ENCODE peak calls at places on chromosomes 5 and 9, in seven cellular contexts. B is IMR-90, D is neuronal stem cell, T is H9, A is H1, M is mesenchymal stem cell, O is trophoblast cell. F is an unnamed sample.

GRCh38 chr5:113435571-113435970 is 782 bp upstream of the TSSK1B start:
- DNase-seq in B (no peak), M (no peak), A (no peak), T (no peak), D (no peak), O (no peak), F (no peak)

GRCh38 chr5:171596391-171596878 is 177.0 kb downstream of the FGF18 start:
- DNase-seq in O (peak), D (no peak), T (peak), A (peak), M (peak), B (peak), F (peak)

GRCh38 chr5:53712327-53712726 is 151.9 kb downstream of the NDUFS4 start:
- DNase-seq in B (no peak), M (no peak), D (no peak), A (no peak), O (no peak), T (no peak), F (no peak)

GRCh38 chr5:115418788-115419187 is 122.3 kb upstream of the CCDC112 start:
- DNase-seq in T (no peak), B (no peak), M (no peak), A (no peak), D (no peak), O (no peak), F (no peak)

GRCh38 chr5:95390812-95391492 is at the start of gene FAM81B:
- DNase-seq in O (peak), T (no peak), M (peak), A (no peak), B (peak), D (no peak), F (peak)

GRCh38 chr5:37549411-37549810 is 170.3 kb downstream of the WDR70 start:
- DNase-seq in T (no peak), D (no peak), M (no peak), A (no peak), B (no peak), O (no peak), F (no peak)

GRCh38 chr9:33374190-33374589 is 28.2 kb downstream of the AQP7 start:
- DNase-seq in O (no peak), B (no peak), M (no peak), D (no peak), T (no peak), A (no peak), F (no peak)

GRCh38 chr9:89465726-89466308 is 32.1 kb downstream of the SEMA4D start:
- DNase-seq in D (no peak), T (no peak), B (no peak), A (no peak), M (no peak), O (no peak), F (no peak)

GRCh38 chr5:129063483-129064136 is 30.9 kb upstream of the ISOC1 start:
- DNase-seq in D (no peak), T (no peak), A (no peak), M (no peak), B (no peak), O (no peak), F (no peak)

GRCh38 chr5:169609716-169610115 is 26.1 kb downstream of the SPDL1 start:
- DNase-seq in B (no peak), D (no peak), A (no peak), O (no peak), M (no peak), T (no peak), F (no peak)

GRCh38 chr5:171520300-171521170 is 101.1 kb downstream of the FGF18 start:
- DNase-seq in M (peak), A (peak), B (peak), O (peak), T (peak), D (peak), F (peak)

GRCh38 chr5:179345429-179346321 is at the start of gene ADAMTS2:
- DNase-seq in T (peak), A (peak), O (peak), D (peak), M (peak), B (peak), F (peak)

GRCh38 chr5:115387816-115388215 is 91.4 kb upstream of the CCDC112 start:
- DNase-seq in B (no peak), M (no peak), O (no peak), T (no peak), D (no peak), A (no peak), F (no peak)

GRCh38 chr9:71485306-71485705 is 283.0 kb downstream of the CEMIP2 start:
- DNase-seq in T (no peak), O (no peak), A (no peak), D (no peak), B (no peak), M (no peak), F (no peak)

GRCh38 chr5:129216001-129216400 is 121.5 kb downstream of the ISOC1 start:
- DNase-seq in M (no peak), D (no peak), T (no peak), A (no peak), B (no peak), O (no peak), F (no peak)

GRCh38 chr5:177447066-177447610 is 524 bp downstream of the PRR7 start:
- DNase-seq in T (peak), A (peak), M (peak), O (no peak), B (peak), D (peak), F (peak)

GRCh38 chr9:77907581-77907980 is 124.0 kb downstream of the GNAQ start:
- DNase-seq in T (no peak), B (peak), M (no peak), A (no peak), O (no peak), D (no peak), F (no peak)

GRCh38 chr5:133993152-133993548 is 11.6 kb downstream of the VDAC1 start:
- DNase-seq in T (no peak), B (peak), D (no peak), A (no peak), O (no peak), M (no peak), F (no peak)

GRCh38 chr5:135135530-135136201 is 101.6 kb upstream of the PITX1 start:
- DNase-seq in A (no peak), M (peak), D (no peak), O (no peak), B (peak), T (no peak), F (no peak)

GRCh38 chr5:8550921-8551320 is 682.0 kb downstream of the MTRR start:
- DNase-seq in O (no peak), T (no peak), M (no peak), D (no peak), A (no peak), B (no peak), F (no peak)

GRCh38 chr5:196350-196749 is 5.1 kb downstream of the LRRC14B start:
- DNase-seq in A (no peak), D (no peak), M (no peak), O (no peak), T (no peak), B (no peak), F (no peak)
- H2BK5ac ChIP-seq in A (no peak), D (no peak), M (no peak), O (no peak), T (no peak), B (no peak), F (no peak)

GRCh38 chr5:157965989-157966388 is 107.0 kb upstream of the CLINT1 start:
- DNase-seq in B (no peak), T (peak), O (no peak), A (no peak), D (no peak), M (no peak), F (no peak)

GRCh38 chr5:157976429-157976828 is 117.5 kb upstream of the CLINT1 start:
- DNase-seq in T (no peak), A (no peak), D (no peak), O (no peak), B (no peak), M (no peak), F (no peak)

GRCh38 chr5:157972579-157972978 is 113.6 kb upstream of the CLINT1 start:
- DNase-seq in T (no peak), O (no peak), A (no peak), D (no peak), M (no peak), B (no peak), F (no peak)

DNA sequence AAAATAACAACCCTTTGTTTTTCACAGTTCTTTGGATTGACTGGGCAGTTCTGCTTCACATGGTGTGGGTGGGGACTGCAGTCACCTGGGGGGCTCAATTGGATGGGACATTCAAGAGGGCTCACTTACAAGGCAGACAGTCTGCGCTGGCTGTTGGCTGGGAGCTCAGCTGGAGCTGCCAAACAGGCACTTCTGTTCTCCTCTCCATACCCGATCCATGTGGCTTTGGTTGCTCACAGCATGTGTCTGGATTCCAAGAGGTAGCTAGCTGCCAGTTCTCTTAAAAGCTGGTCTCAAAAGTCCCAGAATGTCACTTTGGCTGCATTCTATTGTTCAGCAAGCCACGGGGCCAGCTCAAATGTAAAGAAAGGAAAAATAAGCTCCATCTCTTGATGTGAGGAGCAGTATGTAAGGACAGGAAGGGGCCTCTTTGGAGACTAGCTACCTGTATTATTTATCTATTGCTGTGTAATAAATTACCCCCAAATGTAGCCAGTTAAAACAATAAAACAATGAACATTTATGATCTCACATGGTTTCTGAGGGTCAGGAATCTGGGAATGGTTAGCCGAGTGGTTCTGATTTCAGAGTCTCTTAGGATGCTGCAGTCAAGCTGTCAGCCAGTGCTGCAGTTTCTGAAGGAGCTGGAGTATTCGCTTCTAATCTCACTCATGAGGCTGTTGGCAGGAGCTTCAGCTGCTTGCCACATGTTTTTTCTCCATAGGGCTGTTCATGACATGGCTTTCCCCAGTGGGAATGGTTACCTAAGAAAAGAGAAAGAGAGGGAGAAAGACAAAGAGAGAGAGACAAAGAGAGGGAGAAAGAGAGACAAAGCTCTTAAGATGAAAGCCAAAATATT is 112.8 kb upstream of the CLINT1 start:
- DNase-seq in O (no peak), A (peak), M (no peak), B (no peak), T (peak), D (peak), F (peak)
- H2BK5ac ChIP-seq in O (no peak), A (no peak), M (no peak), B (no peak), T (no peak), D (no peak), F (no peak)

DNA sequence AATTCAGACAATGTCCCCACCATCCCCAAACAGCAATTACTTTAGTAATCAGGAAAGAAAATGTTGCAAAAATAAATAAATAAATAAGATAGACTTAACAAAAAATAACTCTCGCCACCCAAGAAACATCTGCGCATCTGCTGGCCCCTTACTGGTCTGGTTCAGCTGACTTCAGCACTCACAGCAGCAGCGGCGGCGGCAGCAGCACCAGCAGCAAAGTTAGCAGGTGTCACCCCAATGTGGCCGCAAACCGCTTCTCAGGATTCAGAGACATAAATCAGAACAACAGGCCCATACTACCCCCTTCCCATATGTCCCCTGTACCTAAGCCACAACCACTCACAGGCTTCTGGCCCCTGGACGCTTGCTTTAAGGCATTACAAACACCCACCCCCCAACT is 593.0 kb downstream of the BNC2 start:
- DNase-seq in A (no peak), D (no peak), T (peak), B (no peak), O (no peak), M (no peak), F (no peak)
- H2BK5ac ChIP-seq in A (no peak), D (no peak), T (no peak), B (no peak), O (no peak), M (no peak), F (no peak)

DNA sequence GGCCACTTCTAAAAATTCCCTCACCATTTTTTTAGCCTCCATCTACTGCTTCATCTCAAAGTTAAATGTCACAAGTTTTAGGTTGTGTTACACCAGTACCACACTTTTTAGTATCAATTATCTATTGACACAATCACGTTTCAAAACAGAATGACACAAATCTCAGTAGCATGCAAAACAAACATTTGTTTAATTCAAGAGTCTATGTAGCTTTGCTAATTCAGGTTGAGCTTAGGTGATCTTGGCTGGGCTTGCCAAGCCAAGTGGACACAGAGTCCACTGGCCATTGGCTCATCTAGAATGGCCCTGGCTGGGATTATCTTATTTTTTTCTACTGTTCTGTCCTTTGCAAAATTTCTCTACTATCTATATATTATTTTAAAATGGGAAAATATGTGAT is 61.9 kb upstream of the JAK2 start:
- DNase-seq in O (no peak), T (no peak), A (no peak), M (no peak), D (no peak), B (no peak), F (no peak)
- H2BK5ac ChIP-seq in O (no peak), T (no peak), A (no peak), M (no peak), D (no peak), B (no peak), F (no peak)

GRCh38 chr9:112056986-112057385 is 118.1 kb downstream of the SUSD1 start:
- DNase-seq in A (no peak), B (no peak), O (no peak), D (no peak), T (no peak), M (no peak), F (no peak)
- H2BK5ac ChIP-seq in A (no peak), B (no peak), O (no peak), D (no peak), T (no peak), M (no peak), F (no peak)

GRCh38 chr9:81559741-81560140 is 129.6 kb downstream of the TLE1 start:
- DNase-seq in D (no peak), M (peak), A (no peak), T (no peak), B (peak), O (peak), F (peak)
- H2BK5ac ChIP-seq in D (no peak), M (peak), A (no peak), T (no peak), B (peak), O (peak), F (no peak)